ENCODE peak calls at places on chromosomes 16 and 17, in six cellular contexts. U, S, E, P, M and C are unnamed samples.

GRCh38 chr16:28192811-28193529 is 18.8 kb downstream of the XPO6 start:
- DNase-seq in U (peak), S (no peak), E (no peak), P (no peak), M (no peak), C (no peak)

GRCh38 chr17:70307430-70307829 is 138.1 kb downstream of the KCNJ2 start:
- DNase-seq in U (no peak), S (no peak), E (no peak), P (no peak), M (peak), C (no peak)

GRCh38 chr17:43599835-43600234 is 53.7 kb upstream of the ETV4 start:
- DNase-seq in U (no peak), S (no peak), E (peak), P (no peak), M (peak), C (no peak)

GRCh38 chr16:75044800-75045361 is 46.1 kb downstream of the ZNRF1 start:
- DNase-seq in U (no peak), S (no peak), E (peak), P (no peak), M (peak), C (peak)

GRCh38 chr16:2710021-2710710 is 9.9 kb downstream of the PRSS27 start:
- DNase-seq in U (no peak), S (no peak), E (no peak), P (no peak), M (no peak), C (no peak)

GRCh38 chr17:78556812-78557211 is 20.4 kb downstream of the DNAH17 start:
- DNase-seq in U (no peak), S (no peak), E (no peak), P (no peak), M (no peak), C (no peak)

GRCh38 chr16:89067677-89068076 is 26.0 kb upstream of the ACSF3 start:
- DNase-seq in U (no peak), S (no peak), E (no peak), P (no peak), M (no peak), C (no peak)

GRCh38 chr16:69112285-69113129 is 7.1 kb downstream of the HAS3 start:
- DNase-seq in U (peak), S (no peak), E (no peak), P (peak), M (no peak), C (no peak)

GRCh38 chr16:2091722-2092620 is 43.7 kb downstream of the PKD1 start:
- DNase-seq in U (no peak), S (no peak), E (no peak), P (no peak), M (no peak), C (no peak)

GRCh38 chr17:77741109-77741508 is 217.4 kb upstream of the TNRC6C start:
- DNase-seq in U (peak), S (no peak), E (no peak), P (no peak), M (no peak), C (no peak)

GRCh38 chr17:83115832-83116231 is 36.4 kb downstream of the METRNL start:
- DNase-seq in U (no peak), S (no peak), E (no peak), P (no peak), M (no peak), C (no peak)

GRCh38 chr17:56213031-56213430 is 59.8 kb downstream of the ANKFN1 start:
- DNase-seq in U (no peak), S (no peak), E (no peak), P (no peak), M (peak), C (no peak)

GRCh38 chr17:57508706-57509105 is 236.4 kb downstream of the CCDC182 start:
- DNase-seq in U (no peak), S (no peak), E (no peak), P (no peak), M (no peak), C (no peak)

GRCh38 chr16:48684148-48684547 is 74.2 kb upstream of the N4BP1 start:
- DNase-seq in U (no peak), S (no peak), E (no peak), P (no peak), M (no peak), C (no peak)

GRCh38 chr17:31550389-31551056 is 159.0 kb downstream of the RAB11FIP4 start:
- DNase-seq in U (no peak), S (peak), E (no peak), P (no peak), M (peak), C (no peak)

GRCh38 chr16:23949630-23950290 is 114.0 kb downstream of the PRKCB start:
- DNase-seq in U (no peak), S (no peak), E (no peak), P (no peak), M (no peak), C (no peak)

GRCh38 chr16:82016268-82016667 is 5.0 kb upstream of the SDR42E1 start:
- DNase-seq in U (no peak), S (no peak), E (no peak), P (peak), M (peak), C (peak)

GRCh38 chr16:12406840-12407690 is 396.6 kb downstream of the CPPED1 start:
- DNase-seq in U (no peak), S (no peak), E (peak), P (no peak), M (peak), C (no peak)

GRCh38 chr16:57846078-57846697 is 43.9 kb upstream of the KIFC3 start:
- DNase-seq in U (no peak), S (no peak), E (no peak), P (no peak), M (peak), C (no peak)

GRCh38 chr16:740459-740763 is 386 bp downstream of the CIAO3 start:
- DNase-seq in U (no peak), S (no peak), E (no peak), P (peak), M (no peak), C (no peak)

GRCh38 chr16:31125844-31126243 is 8.4 kb downstream of the KAT8 start:
- DNase-seq in U (no peak), S (no peak), E (no peak), P (no peak), M (no peak), C (no peak)

GRCh38 chr16:85625485-85626117 is 12.5 kb downstream of the GSE1 start:
- DNase-seq in U (no peak), S (no peak), E (no peak), P (no peak), M (no peak), C (no peak)

GRCh38 chr16:65235339-65236177 is 113.7 kb upstream of the CDH11 start:
- DNase-seq in U (no peak), S (no peak), E (no peak), P (no peak), M (no peak), C (no peak)

GRCh38 chr17:74646231-74646630 is 22.7 kb upstream of the CD300E start:
- DNase-seq in U (no peak), S (no peak), E (no peak), P (peak), M (peak), C (no peak)

GRCh38 chr17:80021600-80021999 is 14.1 kb downstream of the TBC1D16 start:
- DNase-seq in U (no peak), S (no peak), E (no peak), P (no peak), M (no peak), C (no peak)

GRCh38 chr17:50608700-50609375 is 25.8 kb upstream of the ABCC3 start:
- DNase-seq in U (no peak), S (no peak), E (no peak), P (no peak), M (no peak), C (no peak)

GRCh38 chr16:3092501-3092991 is 6.5 kb downstream of the ZSCAN10 start:
- DNase-seq in U (no peak), S (no peak), E (no peak), P (no peak), M (no peak), C (no peak)

GRCh38 chr17:3845361-3845753 is 689 bp downstream of the NCBP3 start:
- DNase-seq in U (peak), S (peak), E (no peak), P (no peak), M (peak), C (no peak)

GRCh38 chr16:2388875-2389433 is 40.3 kb upstream of the CCNF start:
- DNase-seq in U (no peak), S (no peak), E (peak), P (no peak), M (peak), C (peak)

GRCh38 chr16:1068451-1068850 is 4.1 kb upstream of the SSTR5 start:
- DNase-seq in U (no peak), S (no peak), E (no peak), P (no peak), M (no peak), C (no peak)

GRCh38 chr17:47295037-47295873 is 28.5 kb upstream of the EFCAB13 start:
- DNase-seq in U (no peak), S (peak), E (no peak), P (no peak), M (no peak), C (no peak)

GRCh38 chr16:11877374-11877773 is 26.0 kb upstream of the RSL1D1 start:
- DNase-seq in U (no peak), S (no peak), E (no peak), P (no peak), M (peak), C (no peak)

GRCh38 chr17:75287221-75287620 is 2.0 kb downstream of the SLC25A19 start:
- DNase-seq in U (no peak), S (no peak), E (no peak), P (no peak), M (no peak), C (no peak)

GRCh38 chr17:14593956-14594355 is 293.1 kb downstream of the HS3ST3B1 start:
- DNase-seq in U (no peak), S (no peak), E (no peak), P (no peak), M (no peak), C (no peak)

GRCh38 chr16:3101841-3102470 is 2.9 kb upstream of the ZSCAN10 start:
- DNase-seq in U (no peak), S (no peak), E (no peak), P (no peak), M (no peak), C (no peak)